ENCODE peak calls at places on chromosomes 1 and 21, in four cellular contexts. One of them, this sample, is unnamed.

GRCh38 chr1:233885196-233886028 is 19.1 kb upstream of the SLC35F3 start:
- DNase-seq in K562: no peak
- DNase-seq in A549: no peak
- DNase-seq in HepG2: no peak
- DNase-seq in this sample: no peak

GRCh38 chr1:3491291-3492246 is 37.1 kb downstream of the ARHGEF16 start:
- DNase-seq in K562: peak
- DNase-seq in A549: peak
- DNase-seq in HepG2: peak
- DNase-seq in this sample: peak

GRCh38 chr21:14773777-14774345 is 227.7 kb upstream of the SAMSN1 start:
- DNase-seq in K562: peak
- DNase-seq in A549: no peak
- DNase-seq in HepG2: peak
- DNase-seq in this sample: peak

GRCh38 chr21:22711636-22712035 is 1713.4 kb downstream of the NCAM2 start:
- DNase-seq in K562: no peak
- DNase-seq in A549: no peak
- DNase-seq in HepG2: no peak
- DNase-seq in this sample: no peak

GRCh38 chr1:116485976-116486375 is 84.8 kb downstream of the CD58 start:
- DNase-seq in K562: no peak
- DNase-seq in A549: no peak
- DNase-seq in HepG2: no peak
- DNase-seq in this sample: no peak

GRCh38 chr1:79193211-79194079 is 186.9 kb upstream of the ADGRL4 start:
- DNase-seq in K562: no peak
- DNase-seq in A549: peak
- DNase-seq in HepG2: no peak
- DNase-seq in this sample: peak

GRCh38 chr1:53372501-53372951 is 44.7 kb upstream of the LRP8 start:
- DNase-seq in K562: no peak
- DNase-seq in A549: no peak
- DNase-seq in HepG2: no peak
- DNase-seq in this sample: no peak

GRCh38 chr1:31936278-31936965 is 1.7 kb downstream of the PTP4A2 start:
- DNase-seq in K562: no peak
- DNase-seq in A549: no peak
- DNase-seq in HepG2: no peak
- DNase-seq in this sample: no peak

GRCh38 chr1:236920270-236920894 is 83.9 kb downstream of the MT1HL1 start:
- DNase-seq in K562: no peak
- DNase-seq in A549: no peak
- DNase-seq in HepG2: peak
- DNase-seq in this sample: no peak

GRCh38 chr1:42198251-42198650 is 33.7 kb upstream of the GUCA2A start:
- DNase-seq in K562: no peak
- DNase-seq in A549: no peak
- DNase-seq in HepG2: no peak
- DNase-seq in this sample: no peak

GRCh38 chr1:60988827-60989363 is 93.5 kb upstream of the NFIA start:
- DNase-seq in K562: no peak
- DNase-seq in A549: no peak
- DNase-seq in HepG2: no peak
- DNase-seq in this sample: no peak

GRCh38 chr1:206013017-206013800 is 10.0 kb upstream of the RAB7B start:
- DNase-seq in K562: no peak
- DNase-seq in A549: no peak
- DNase-seq in HepG2: no peak
- DNase-seq in this sample: no peak

GRCh38 chr1:214360525-214361164 is 79.7 kb downstream of the SMYD2 start:
- DNase-seq in K562: no peak
- DNase-seq in A549: no peak
- DNase-seq in HepG2: no peak
- DNase-seq in this sample: no peak

GRCh38 chr1:8796812-8797211 is 20.6 kb downstream of the RERE start:
- DNase-seq in K562: no peak
- DNase-seq in A549: no peak
- DNase-seq in HepG2: no peak
- DNase-seq in this sample: no peak

GRCh38 chr21:34705032-34705431 is 36.2 kb downstream of the CLIC6 start:
- DNase-seq in K562: no peak
- DNase-seq in A549: no peak
- DNase-seq in HepG2: no peak
- DNase-seq in this sample: no peak

GRCh38 chr1:59631561-59631960 is 183.2 kb upstream of the HOOK1 start:
- DNase-seq in K562: no peak
- DNase-seq in A549: no peak
- DNase-seq in HepG2: no peak
- DNase-seq in this sample: no peak
- TF ChIP-seq NR3C1 in K562: no peak
- TF ChIP-seq NR3C1 in A549: no peak
- TF ChIP-seq NR3C1 in HepG2: no peak
- TF ChIP-seq NR3C1 in this sample: no peak

GRCh38 chr1:204453141-204453772 is 41.3 kb downstream of the PIK3C2B start:
- DNase-seq in K562: no peak
- DNase-seq in A549: no peak
- DNase-seq in HepG2: no peak
- DNase-seq in this sample: no peak
- TF ChIP-seq NR3C1 in K562: no peak
- TF ChIP-seq NR3C1 in A549: no peak
- TF ChIP-seq NR3C1 in HepG2: no peak
- TF ChIP-seq NR3C1 in this sample: no peak

DNA sequence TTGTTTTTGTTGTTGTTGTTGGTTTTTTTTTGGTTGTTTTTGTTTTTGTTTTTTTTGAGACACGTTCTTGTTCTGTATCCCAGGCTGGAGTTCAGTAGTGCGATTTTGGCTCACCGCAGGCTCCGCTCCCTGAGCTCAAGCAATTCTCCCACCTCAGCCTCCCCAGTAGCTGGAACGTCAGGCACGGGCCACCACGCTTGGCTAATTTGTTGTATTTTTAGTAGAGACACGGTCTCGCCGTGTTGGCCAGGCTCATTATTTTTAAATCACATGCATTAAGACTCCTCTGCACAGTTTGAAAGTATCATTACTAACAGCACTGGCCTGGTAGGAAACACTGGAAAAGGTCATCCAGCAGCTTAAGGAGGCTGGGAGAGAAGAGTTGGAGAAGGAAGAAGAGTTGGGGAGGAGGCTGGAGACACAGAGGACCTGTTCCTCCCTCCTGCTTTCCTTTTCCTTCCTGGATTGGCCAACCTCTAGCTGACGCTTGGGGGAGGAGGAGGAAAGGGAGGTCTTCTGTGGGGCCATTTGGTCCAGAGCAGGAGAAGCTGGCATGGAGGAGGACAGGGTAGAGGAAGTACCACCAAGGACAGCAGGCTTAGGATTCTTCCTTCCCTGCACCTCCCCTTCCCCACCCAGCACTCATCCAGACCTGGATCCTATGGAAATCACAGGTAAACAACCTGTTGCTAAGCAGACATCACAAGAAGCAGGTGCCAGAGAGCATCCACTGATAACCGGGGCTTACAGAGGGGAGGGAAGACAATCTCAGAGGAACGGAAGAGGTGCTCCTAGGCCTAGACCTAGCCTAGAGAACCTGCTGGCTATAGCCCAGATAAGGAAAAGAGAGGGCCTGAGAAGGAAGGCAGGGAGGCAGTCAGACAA is 71.9 kb upstream of the GOLT1A start:
- DNase-seq in K562: no peak
- DNase-seq in A549: no peak
- DNase-seq in HepG2: no peak
- DNase-seq in this sample: no peak
- TF ChIP-seq NR3C1 in K562: no peak
- TF ChIP-seq NR3C1 in A549: no peak
- TF ChIP-seq NR3C1 in HepG2: no peak
- TF ChIP-seq NR3C1 in this sample: no peak

DNA sequence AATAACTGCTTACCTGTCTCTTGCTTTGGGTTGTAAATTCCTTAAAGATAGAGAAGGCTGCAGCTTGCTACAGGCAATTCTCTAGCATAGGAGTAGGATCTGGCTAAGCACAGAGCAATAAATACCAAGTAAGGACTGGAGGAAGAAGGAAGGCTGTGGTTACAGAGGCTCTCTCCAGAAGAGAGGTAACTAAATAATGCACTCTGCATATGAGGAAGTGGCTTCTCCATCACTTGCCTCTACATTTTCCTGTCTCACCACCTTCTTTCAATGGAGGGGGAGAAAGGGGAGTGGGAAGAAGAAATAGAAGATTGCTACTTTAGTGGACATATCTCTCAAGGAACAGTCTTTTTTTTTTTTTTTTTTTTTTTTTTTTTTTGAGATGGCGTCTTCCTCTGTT is 60.9 kb upstream of the LAX1 start:
- DNase-seq in K562: no peak
- DNase-seq in A549: no peak
- DNase-seq in HepG2: no peak
- DNase-seq in this sample: no peak
- TF ChIP-seq NR3C1 in K562: no peak
- TF ChIP-seq NR3C1 in A549: no peak
- TF ChIP-seq NR3C1 in HepG2: no peak
- TF ChIP-seq NR3C1 in this sample: no peak

GRCh38 chr1:154404984-154405761 is at the start of gene IL6R:
- DNase-seq in K562: peak
- DNase-seq in A549: peak
- DNase-seq in HepG2: peak
- DNase-seq in this sample: peak
- TF ChIP-seq NR3C1 in K562: no peak
- TF ChIP-seq NR3C1 in A549: no peak
- TF ChIP-seq NR3C1 in HepG2: no peak
- TF ChIP-seq NR3C1 in this sample: no peak

GRCh38 chr1:26848947-26849774 is 13.8 kb upstream of the SFN start:
- DNase-seq in K562: no peak
- DNase-seq in A549: peak
- DNase-seq in HepG2: peak
- DNase-seq in this sample: no peak
- TF ChIP-seq NR3C1 in K562: no peak
- TF ChIP-seq NR3C1 in A549: no peak
- TF ChIP-seq NR3C1 in HepG2: no peak
- TF ChIP-seq NR3C1 in this sample: no peak

DNA sequence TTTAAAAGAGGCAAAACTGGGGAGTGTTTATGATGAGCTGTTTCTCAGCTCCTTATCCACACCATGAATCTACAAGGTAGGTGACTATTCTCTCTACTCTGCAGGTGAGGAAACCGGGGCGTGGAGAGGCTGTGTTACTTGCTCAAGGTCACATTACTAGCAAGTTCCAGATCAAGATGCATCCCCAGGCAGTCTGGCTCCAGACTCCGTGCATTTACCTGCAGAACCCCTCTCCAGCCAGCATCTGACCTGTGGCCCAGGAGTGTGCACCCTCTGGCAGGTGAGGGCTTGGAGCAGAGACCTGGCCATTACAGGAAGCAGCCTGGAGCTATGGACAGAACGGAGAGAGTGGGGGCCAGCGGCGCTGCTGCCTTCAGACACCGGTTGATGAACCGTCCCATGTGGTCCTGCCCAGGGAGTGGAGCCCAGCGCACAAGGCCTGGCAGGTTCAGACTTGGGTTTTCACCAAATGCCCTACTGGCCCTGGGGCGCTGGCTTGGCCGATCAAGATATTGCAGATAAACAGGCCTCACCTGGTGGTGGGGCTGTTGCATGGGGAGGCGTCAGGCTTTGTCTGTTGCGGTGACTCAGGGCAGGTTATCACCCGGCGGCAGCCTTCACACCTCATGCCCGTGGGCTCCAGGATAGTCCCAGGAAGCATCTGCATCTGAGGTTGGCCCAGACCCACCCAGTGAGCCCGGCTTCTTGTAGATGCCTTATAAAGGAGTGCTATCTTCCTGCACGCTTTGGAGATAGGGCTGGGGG is 29.2 kb upstream of the WNT4 start:
- DNase-seq in K562: no peak
- DNase-seq in A549: no peak
- DNase-seq in HepG2: no peak
- DNase-seq in this sample: peak
- TF ChIP-seq NR3C1 in K562: no peak
- TF ChIP-seq NR3C1 in A549: no peak
- TF ChIP-seq NR3C1 in HepG2: no peak
- TF ChIP-seq NR3C1 in this sample: no peak

DNA sequence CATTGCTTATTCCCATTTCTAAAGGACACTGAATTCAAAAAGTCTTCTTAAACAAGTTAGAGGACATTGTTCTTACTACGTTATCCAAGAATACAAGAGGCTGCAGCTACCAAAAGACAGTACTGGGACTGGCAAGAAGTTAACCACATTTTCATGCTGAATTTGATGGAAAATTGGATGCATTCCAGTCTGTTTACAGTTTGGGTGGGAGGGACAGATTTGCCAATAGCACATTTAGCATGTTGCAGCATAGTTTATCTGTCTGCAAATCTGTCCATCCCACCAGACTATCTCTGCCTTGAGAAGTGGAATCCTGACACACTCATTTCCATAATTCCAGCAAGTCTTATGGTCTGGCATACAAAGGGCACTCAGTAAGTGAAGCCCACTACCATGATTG is 356.0 kb upstream of the PTBP2 start:
- DNase-seq in K562: no peak
- DNase-seq in A549: no peak
- DNase-seq in HepG2: no peak
- DNase-seq in this sample: no peak
- TF ChIP-seq NR3C1 in K562: no peak
- TF ChIP-seq NR3C1 in A549: no peak
- TF ChIP-seq NR3C1 in HepG2: no peak
- TF ChIP-seq NR3C1 in this sample: no peak

GRCh38 chr21:42215942-42216725 is 2.8 kb upstream of the ABCG1 start:
- DNase-seq in K562: no peak
- DNase-seq in A549: no peak
- DNase-seq in HepG2: no peak
- DNase-seq in this sample: no peak
- TF ChIP-seq NR3C1 in K562: no peak
- TF ChIP-seq NR3C1 in A549: no peak
- TF ChIP-seq NR3C1 in HepG2: no peak
- TF ChIP-seq NR3C1 in this sample: no peak

GRCh38 chr1:103058393-103058792 is 49.9 kb downstream of the COL11A1 start:
- DNase-seq in K562: no peak
- DNase-seq in A549: no peak
- DNase-seq in HepG2: no peak
- DNase-seq in this sample: no peak

GRCh38 chr1:103056423-103056822 is 51.9 kb downstream of the COL11A1 start:
- DNase-seq in K562: no peak
- DNase-seq in A549: no peak
- DNase-seq in HepG2: no peak
- DNase-seq in this sample: no peak
- TF ChIP-seq NR3C1 in K562: no peak
- TF ChIP-seq NR3C1 in A549: no peak
- TF ChIP-seq NR3C1 in HepG2: no peak
- TF ChIP-seq NR3C1 in this sample: no peak

This sample was measured in WTC11.